ENCODE peak calls at places on chromosomes 3 and 15, in ten cellular contexts. W is Peyer's patch; R is body of pancreas; E is upper lobe of left lung; K is tibial nerve; Z is testis; A is DND-41; Q is CD8-positive, alpha-beta T cell; O is endothelial cell of umbilical vein; F is GM23338. S is an unnamed sample.
A peak's percentile ranks its signal among the peaks of the same experiment; 100 is the strongest.

GRCh38 chr15:100588638-100589242 is 13.2 kb downstream of the LINS1 start:
- DNase-seq in W (no peak), R (no peak), E (no peak), K (no peak), Z (no peak), A (no peak), Q (no peak), O (no peak), F (peak; percentile 55), S (no peak)

GRCh38 chr3:36954452-36955134 is 9.7 kb upstream of the TRANK1 start:
- DNase-seq in W (no peak), R (no peak), E (no peak), K (no peak), Z (no peak), A (no peak), Q (no peak), O (no peak), F (no peak), S (no peak)

GRCh38 chr3:52723935-52724334 is 18.0 kb downstream of the SPCS1 start:
- DNase-seq in W (no peak), R (no peak), E (no peak), K (no peak), Z (no peak), A (no peak), Q (no peak), O (no peak), F (no peak), S (no peak)

GRCh38 chr3:111649180-111649579 is 54.0 kb upstream of the ZBED2 start:
- DNase-seq in W (no peak), R (no peak), E (no peak), K (no peak), Z (no peak), A (no peak), Q (no peak), O (peak; percentile 8), F (no peak), S (no peak)

GRCh38 chr15:63939531-63940130 is 105.9 kb upstream of the HERC1 start:
- DNase-seq in W (peak; percentile 53), R (peak; percentile 36), E (no peak), K (no peak), Z (peak; percentile 68), A (no peak), Q (no peak), O (peak; percentile 98), F (no peak), S (peak; percentile 63)

GRCh38 chr3:135503429-135504083 is 462.0 kb upstream of the PPP2R3A start:
- DNase-seq in W (peak; percentile 19), R (peak; percentile 70), E (peak; percentile 3), K (peak; percentile 28), Z (peak; percentile 90), A (peak; percentile 64), Q (no peak), O (peak; percentile 38), F (peak; percentile 95), S (peak; percentile 83)

GRCh38 chr3:163951397-163951987 is 1126.8 kb downstream of the SI start:
- DNase-seq in W (no peak), R (no peak), E (no peak), K (no peak), Z (no peak), A (no peak), Q (no peak), O (no peak), F (peak; percentile 44), S (no peak)

GRCh38 chr3:108495717-108496116 is 14.7 kb downstream of the MYH15 start:
- DNase-seq in W (no peak), R (no peak), E (no peak), K (no peak), Z (no peak), A (no peak), Q (no peak), O (no peak), F (no peak), S (no peak)

GRCh38 chr3:119600732-119601131 is 3.0 kb downstream of the PLA1A start:
- DNase-seq in W (no peak), R (no peak), E (peak; percentile 47), K (no peak), Z (peak; percentile 59), A (peak; percentile 9), Q (no peak), O (no peak), F (peak; percentile 76), S (peak; percentile 51)

GRCh38 chr3:41893977-41894376 is 67.9 kb downstream of the ULK4 start:
- DNase-seq in W (no peak), R (peak; percentile 14), E (no peak), K (no peak), Z (peak; percentile 28), A (no peak), Q (no peak), O (peak; percentile 75), F (peak; percentile 51), S (no peak)

GRCh38 chr3:8482263-8482662 is 19.4 kb upstream of the LMCD1 start:
- DNase-seq in W (no peak), R (no peak), E (no peak), K (no peak), Z (no peak), A (no peak), Q (no peak), O (peak; percentile 92), F (no peak), S (no peak)

GRCh38 chr3:172296248-172296974 is 151.8 kb downstream of the GHSR start:
- DNase-seq in W (no peak), R (no peak), E (no peak), K (no peak), Z (no peak), A (no peak), Q (no peak), O (no peak), F (no peak), S (no peak)

GRCh38 chr15:32856753-32857152 is 138.9 kb downstream of the GREM1 start:
- DNase-seq in W (no peak), R (no peak), E (no peak), K (no peak), Z (no peak), A (no peak), Q (no peak), O (no peak), F (no peak), S (no peak)

GRCh38 chr15:32852771-32853170 is 135.0 kb downstream of the GREM1 start:
- DNase-seq in W (no peak), R (no peak), E (no peak), K (no peak), Z (no peak), A (no peak), Q (no peak), O (no peak), F (no peak), S (no peak)

GRCh38 chr15:32855942-32856341 is 138.1 kb downstream of the GREM1 start:
- DNase-seq in W (no peak), R (no peak), E (no peak), K (no peak), Z (no peak), A (no peak), Q (no peak), O (peak; percentile 94), F (peak; percentile 44), S (no peak)

GRCh38 chr15:32851619-32852416 is 134.0 kb downstream of the GREM1 start:
- DNase-seq in W (no peak), R (no peak), E (no peak), K (no peak), Z (no peak), A (no peak), Q (no peak), O (peak; percentile 85), F (no peak), S (no peak)

DNA sequence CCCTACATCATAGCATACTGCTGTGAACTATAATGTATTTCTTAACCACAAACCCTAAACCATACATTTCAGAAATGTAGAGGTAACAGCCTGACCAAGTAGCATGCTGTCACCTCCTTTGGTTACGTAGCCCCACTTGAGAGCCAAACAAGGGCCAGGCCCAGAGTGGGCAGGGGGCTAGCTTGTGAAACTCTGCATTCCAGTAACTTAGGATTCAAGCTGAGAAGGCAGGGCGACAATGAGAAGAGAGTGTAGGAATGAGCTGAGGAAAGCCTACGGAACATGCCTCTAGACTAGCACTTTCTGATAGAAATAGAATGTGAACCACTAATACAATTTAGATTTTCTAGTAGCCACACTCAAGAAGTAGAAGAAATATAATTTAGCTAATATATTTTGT is 135.9 kb downstream of the GREM1 start:
- DNase-seq in W (no peak), R (no peak), E (no peak), K (no peak), Z (no peak), A (no peak), Q (no peak), O (no peak), F (peak; percentile 18), S (no peak)
- H3K4me1 ChIP-seq in W (no peaks in the 10 kb centered on the region), R (no peaks in the 10 kb centered on the region), E (no peaks in the 10 kb centered on the region), K (no peaks in the 10 kb centered on the region), Z (no peaks in the 10 kb centered on the region), A (no peaks in the 10 kb centered on the region), Q (no peaks in the 10 kb centered on the region), O (peaks cover 36% of the 10 kb centered on the region), F (no peaks in the 10 kb centered on the region), S (no peaks in the 10 kb centered on the region)

GRCh38 chr15:51240066-51240465 is 98.3 kb downstream of the CYP19A1 start:
- DNase-seq in W (no peak), R (no peak), E (no peak), K (no peak), Z (no peak), A (peak; percentile 27), Q (no peak), O (no peak), F (no peak), S (no peak)
- H3K27me3 ChIP-seq in W (no peaks in the 10 kb centered on the region), R (no peaks in the 10 kb centered on the region), E (no peaks in the 10 kb centered on the region), K (no peaks in the 10 kb centered on the region), Z (no peaks in the 10 kb centered on the region), A (peaks cover 16% of the 10 kb centered on the region), Q (no peaks in the 10 kb centered on the region), O (peaks cover 72% of the 10 kb centered on the region), F (no peaks in the 10 kb centered on the region), S (no peaks in the 10 kb centered on the region)

GRCh38 chr3:151166161-151166560 is 36.9 kb downstream of the GPR171 start:
- DNase-seq in W (no peak), R (no peak), E (no peak), K (no peak), Z (no peak), A (no peak), Q (no peak), O (no peak), F (no peak), S (no peak)
- TF ChIP-seq CTCF in W (no peak), R (no peak), E (no peak), K (no peak), Z (no peak), A (peak; percentile 31), Q (peak; percentile 22), O (no peak), F (peak; percentile 18), S (no peak)

DNA sequence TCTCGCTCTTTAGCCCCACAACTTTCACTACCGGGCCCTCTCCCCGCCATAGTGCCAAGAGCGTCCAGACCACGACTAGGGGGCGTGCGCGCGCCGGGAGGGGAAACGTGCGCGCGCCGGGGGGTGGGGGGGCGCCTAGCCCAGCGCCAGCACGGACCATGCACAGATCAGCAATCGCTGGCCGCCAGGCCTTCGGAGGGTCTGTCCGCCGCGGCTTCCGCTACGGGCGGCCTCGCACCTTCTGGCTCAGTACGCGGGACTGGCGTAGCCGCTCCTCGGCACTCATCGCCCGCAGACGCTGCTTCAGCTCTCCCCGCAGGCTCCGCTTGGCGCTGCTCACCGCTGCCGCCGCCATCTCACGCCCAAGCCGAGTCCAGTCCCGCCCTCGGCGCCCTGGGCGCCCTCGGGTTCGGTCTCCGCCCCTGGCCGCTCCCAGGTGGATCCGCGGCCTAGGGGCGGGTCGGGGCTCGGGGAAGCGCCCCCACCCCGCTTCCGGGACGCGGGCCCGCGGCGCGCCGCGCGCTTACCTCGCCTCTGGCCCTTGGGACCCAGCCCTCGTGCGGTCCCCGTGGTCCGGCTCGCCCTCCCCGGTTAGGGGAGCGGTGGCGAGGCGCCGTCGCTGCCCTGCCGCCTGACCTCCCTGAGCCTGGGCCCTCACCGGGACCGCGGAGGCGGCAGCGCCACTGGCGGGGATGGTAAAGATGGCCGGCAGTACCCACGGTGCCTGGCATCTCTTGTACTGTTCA is at the start of gene MTHFS:
- DNase-seq in W (peak; percentile 85), R (peak; percentile 88), E (peak; percentile 96), K (peak; percentile 31), Z (peak; percentile 82), A (peak; percentile 74), Q (peak; percentile 66), O (peak; percentile 73), F (peak; percentile 84), S (peak; percentile 82)
- H3K4me1 ChIP-seq in W (no peaks in the 10 kb centered on the region), R (peaks cover 27% of the 10 kb centered on the region), E (peaks cover 26% of the 10 kb centered on the region), K (no peaks in the 10 kb centered on the region), Z (peaks cover 5% of the 10 kb centered on the region), A (peaks cover 30% of the 10 kb centered on the region), Q (peaks cover 28% of the 10 kb centered on the region), O (peaks cover 8% of the 10 kb centered on the region), F (peaks cover 13% of the 10 kb centered on the region), S (peaks cover 9% of the 10 kb centered on the region)